ENCODE peak calls at places on chromosomes 4 and X, in seven cellular contexts. I is AG10803; Q is HuH-7; S is mammary epithelial cell; A is activated CD4-positive, alpha-beta T cell treated with anti-CD3 and anti-CD28 coated beads, Interleukin-2, amount 50 U/mL, for 24 hours; B is pons; W is nucleus accumbens. P is an unnamed sample.

GRCh38 chrX:13165266-13165665 is 120.8 kb upstream of the FAM9C start:
- DNase-seq in I (no peak), B (no peak), A (no peak), Q (no peak), W (no peak), S (no peak), P (no peak)

GRCh38 chr4:132809298-132810032 is 339.6 kb upstream of the PCDH10 start:
- DNase-seq in Q (no peak), S (no peak), W (no peak), I (no peak), B (no peak), A (no peak), P (no peak)

GRCh38 chrX:108511721-108512120 is 72.1 kb downstream of the COL4A5 start:
- DNase-seq in W (no peak), B (no peak), I (no peak), A (no peak), S (peak; percentile 51), Q (no peak), P (peak; percentile 21)

GRCh38 chr4:109298279-109299010 is 4.0 kb downstream of the COL25A1 start:
- DNase-seq in A (no peak), B (no peak), Q (peak; percentile 34), W (no peak), S (no peak), I (no peak), P (no peak)

GRCh38 chrX:66142351-66142750 is 21.7 kb upstream of the HEPH start:
- DNase-seq in A (no peak), I (no peak), W (no peak), S (no peak), Q (no peak), B (no peak), P (no peak)

GRCh38 chr4:47598896-47599295 is 113.8 kb downstream of the ATP10D start:
- DNase-seq in S (no peak), Q (no peak), A (no peak), B (no peak), I (no peak), W (no peak), P (no peak)

GRCh38 chrX:93649381-93649780 is 24.0 kb downstream of the NAP1L3 start:
- DNase-seq in B (no peak), W (no peak), Q (no peak), I (no peak), S (no peak), A (no peak), P (no peak)

GRCh38 chr4:158624889-158625478 is 46.7 kb downstream of the C4orf46 start:
- DNase-seq in A (no peak), Q (peak; percentile 13), B (peak; percentile 79), I (peak; percentile 73), S (peak; percentile 48), W (no peak), P (peak; percentile 69)

GRCh38 chrX:37679888-37680287 is 5.7 kb upstream of the XK start:
- DNase-seq in W (no peak), B (no peak), A (no peak), Q (no peak), S (no peak), I (no peak), P (no peak)

GRCh38 chr4:128521634-128522253 is 234.1 kb upstream of the PGRMC2 start:
- DNase-seq in S (no peak), B (no peak), W (no peak), A (no peak), I (peak; percentile 48), Q (no peak), P (peak; percentile 83)

GRCh38 chr4:94214703-94215360 is 7.2 kb downstream of the SMARCAD1 start:
- DNase-seq in B (no peak), Q (no peak), I (no peak), W (no peak), A (no peak), S (no peak), P (no peak)

GRCh38 chrX:336227-336626 is 17.6 kb upstream of the GTPBP6 start:
- DNase-seq in B (no peak), A (no peak), Q (no peak), S (no peak), W (no peak), I (no peak), P (no peak)

GRCh38 chrX:72086995-72087394 is 44.7 kb downstream of the RTL5 start:
- DNase-seq in B (no peak), W (no peak), S (no peak), Q (no peak), I (no peak), A (no peak), P (no peak)

GRCh38 chr4:129358571-129358970 is 262.6 kb downstream of the C4orf33 start:
- DNase-seq in Q (no peak), S (peak; percentile 55), B (no peak), I (peak; percentile 48), A (no peak), W (no peak), P (peak; percentile 43)

GRCh38 chr4:111449657-111450056 is 695.6 kb upstream of the FAM241A start:
- DNase-seq in Q (no peak), S (peak; percentile 43), I (no peak), B (no peak), W (no peak), A (no peak), P (no peak)

GRCh38 chr4:71241467-71242401 is 97.1 kb upstream of the SLC4A4 start:
- DNase-seq in Q (no peak), I (no peak), B (no peak), A (no peak), W (no peak), S (no peak), P (no peak)

GRCh38 chrX:101415180-101416130 is 7.4 kb downstream of the HNRNPH2 start:
- DNase-seq in S (peak; percentile 53), I (peak; percentile 77), Q (peak; percentile 23), A (no peak), B (peak; percentile 95), W (no peak), P (peak; percentile 70)

GRCh38 chrX:11374570-11374969 is 81.4 kb downstream of the AMELX start:
- DNase-seq in S (peak; percentile 36), B (no peak), I (no peak), Q (no peak), W (no peak), A (no peak), P (no peak)